ENCODE peak calls at places on chromosomes 11 and 22, in ten cellular contexts. X is upper lobe of left lung, U is A549, H is SK-N-SH, T is tibial nerve, A is ovary, Y is K562, N is HepG2, L is H1, K is transverse colon. V is an unnamed sample.

GRCh38 chr11:65352783-65353182 is 1.8 kb upstream of the TIGD3 start:
- DNase-seq in H (no peak), K (no peak), A (no peak), U (no peak), L (no peak), Y (no peak), T (no peak), N (no peak), X (no peak), V (no peak)

GRCh38 chr11:73409431-73409830 is 33.2 kb downstream of the RELT start:
- DNase-seq in N (no peak), U (no peak), Y (no peak), L (no peak), K (no peak), A (no peak), T (no peak), H (no peak), X (no peak), V (no peak)

GRCh38 chr11:12242926-12243325 is 132.5 kb downstream of the MICAL2 start:
- DNase-seq in L (no peak), T (no peak), N (no peak), U (no peak), A (no peak), X (no peak), K (no peak), Y (no peak), H (no peak), V (no peak)

GRCh38 chr11:78050964-78051831 is 12.5 kb upstream of the THRSP start:
- DNase-seq in A (no peak), T (no peak), H (no peak), U (no peak), X (no peak), N (peak; percentile 65), L (no peak), Y (peak; percentile 92), K (no peak), V (no peak)

GRCh38 chr11:10409207-10409661 is 45.8 kb upstream of the AMPD3 start:
- DNase-seq in X (no peak), H (no peak), A (no peak), Y (no peak), L (no peak), K (no peak), T (no peak), U (no peak), N (peak; percentile 8), V (no peak)

GRCh38 chr22:42296381-42296853 is 26.0 kb upstream of the TCF20 start:
- DNase-seq in Y (no peak), T (no peak), H (peak; percentile 90), N (no peak), A (no peak), K (peak; percentile 50), X (no peak), U (no peak), L (no peak), V (no peak)

GRCh38 chr22:50086526-50086925 is 1.3 kb upstream of the MLC1 start:
- DNase-seq in X (no peak), H (no peak), N (no peak), U (no peak), A (no peak), Y (no peak), L (no peak), K (no peak), T (no peak), V (no peak)

GRCh38 chr11:65204646-65205601 is 23.2 kb downstream of the CAPN1 start:
- DNase-seq in K (no peak), U (peak; percentile 48), Y (peak; percentile 68), A (no peak), T (no peak), N (peak; percentile 37), H (peak; percentile 92), L (no peak), X (peak; percentile 39), V (no peak)

GRCh38 chr11:369336-370018 is at the start of gene B4GALNT4:
- DNase-seq in K (no peak), T (no peak), U (no peak), H (peak; percentile 99), N (no peak), L (no peak), X (no peak), Y (peak; percentile 62), A (peak; percentile 57), V (no peak)

GRCh38 chr22:25880524-25880923 is 138.5 kb downstream of the MYO18B start:
- DNase-seq in A (no peak), T (no peak), U (peak; percentile 16), N (peak; percentile 21), H (no peak), K (no peak), Y (no peak), X (no peak), L (no peak), V (no peak)

GRCh38 chr22:46055176-46055850 is 78.4 kb upstream of the WNT7B start:
- DNase-seq in Y (no peak), X (peak; percentile 48), T (peak; percentile 46), A (peak; percentile 62), L (no peak), N (no peak), U (no peak), H (peak; percentile 51), K (peak; percentile 79), V (peak; percentile 75)

GRCh38 chr11:125082611-125083311 is 19.7 kb downstream of the SLC37A2 start:
- DNase-seq in L (no peak), K (no peak), U (no peak), T (no peak), Y (no peak), A (no peak), X (no peak), N (peak; percentile 50), H (peak; percentile 13), V (no peak)

DNA sequence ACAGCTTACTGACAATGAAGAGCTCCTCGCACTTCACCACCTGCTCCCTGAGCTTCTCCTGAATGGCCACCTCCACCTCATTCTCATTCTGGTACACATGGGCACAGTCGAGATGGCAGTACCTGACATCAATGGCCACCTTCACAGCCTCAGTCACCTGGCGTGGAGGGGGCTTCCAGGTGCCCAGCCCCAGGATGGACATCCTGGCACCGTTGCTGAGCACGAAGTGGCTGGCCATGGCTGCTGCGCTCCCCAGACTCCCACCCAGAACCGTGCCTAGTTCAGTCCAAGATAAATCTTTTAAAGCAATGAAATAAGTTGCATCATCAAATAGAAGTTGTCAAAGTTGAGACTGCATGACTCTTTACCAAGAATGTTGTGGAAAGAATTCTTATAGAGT is 128.1 kb upstream of the SOX6 start:
- DNase-seq in H (no peak), Y (no peak), X (no peak), T (no peak), L (no peak), U (no peak), N (no peak), A (no peak), K (no peak), V (no peak)
- TF ChIP-seq EP300 in H (no peak), Y (no peak), X (no peak), T (no peak), L (no peak), U (no peak), N (no peak), A (no peak), K (no peak), V (no peak)

GRCh38 chr11:66649903-66650302 is 11.4 kb downstream of the RBM4 start:
- DNase-seq in A (no peak), T (no peak), Y (no peak), N (peak; percentile 16), H (no peak), K (no peak), L (no peak), X (no peak), U (no peak), V (no peak)

GRCh38 chr11:66651011-66651410 is 12.5 kb downstream of the RBM4 start:
- DNase-seq in T (no peak), H (no peak), A (no peak), K (no peak), Y (no peak), N (no peak), U (no peak), X (no peak), L (no peak), V (no peak)

GRCh38 chr11:66643745-66644437 is 5.4 kb downstream of the RBM4 start:
- DNase-seq in U (no peak), X (no peak), Y (no peak), L (no peak), T (no peak), K (no peak), A (no peak), N (no peak), H (no peak), V (no peak)

GRCh38 chr11:66641834-66642233 is 3.3 kb downstream of the RBM4 start:
- DNase-seq in Y (no peak), L (no peak), X (no peak), A (no peak), U (no peak), K (no peak), N (no peak), T (no peak), H (no peak), V (no peak)

DNA sequence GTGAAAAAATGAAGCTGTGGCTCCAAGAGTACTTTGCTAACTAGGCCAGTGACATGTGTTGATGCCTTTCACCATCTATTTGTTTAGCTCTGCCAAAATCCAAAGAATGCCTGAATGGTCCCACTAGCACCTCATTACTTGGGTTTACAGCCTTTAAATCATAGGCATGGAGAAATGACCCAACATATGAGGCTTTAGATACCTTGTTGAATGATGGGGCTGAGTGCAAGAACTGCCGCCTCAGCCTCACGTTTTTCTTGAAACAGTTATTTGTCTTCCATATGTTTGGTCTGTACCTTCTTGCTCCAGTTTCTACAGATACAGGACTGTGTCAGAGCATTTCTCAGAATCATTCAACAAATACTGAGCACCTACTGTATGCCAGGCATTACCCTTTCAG is 8.4 kb downstream of the RBM4 start:
- DNase-seq in N (no peak), A (no peak), T (no peak), Y (no peak), H (no peak), L (no peak), U (no peak), K (no peak), X (no peak), V (no peak)
- H3K4me3 ChIP-seq in N (no peak overlapping the region), A (no peak overlapping the region), T (no peak overlapping the region), Y (no peak overlapping the region), H (no peak overlapping the region), L (no peak overlapping the region), U (no peak overlapping the region), K (no peak overlapping the region), X (no peak overlapping the region), V (no peak overlapping the region)

GRCh38 chr11:120334894-120335462 is 1.2 kb upstream of the ARHGEF12 start:
- DNase-seq in X (peak; percentile 56), H (peak; percentile 59), L (no peak), N (peak; percentile 74), A (peak; percentile 53), T (peak; percentile 35), U (peak; percentile 76), K (peak; percentile 74), Y (peak; percentile 88), V (no peak)
- TF ChIP-seq EP300 in X (peak; percentile 74), H (no peak), L (no peak), N (no peak), A (peak; percentile 74), T (peak; percentile 92), U (no peak), K (peak; percentile 77), Y (no peak), V (no peak)

DNA sequence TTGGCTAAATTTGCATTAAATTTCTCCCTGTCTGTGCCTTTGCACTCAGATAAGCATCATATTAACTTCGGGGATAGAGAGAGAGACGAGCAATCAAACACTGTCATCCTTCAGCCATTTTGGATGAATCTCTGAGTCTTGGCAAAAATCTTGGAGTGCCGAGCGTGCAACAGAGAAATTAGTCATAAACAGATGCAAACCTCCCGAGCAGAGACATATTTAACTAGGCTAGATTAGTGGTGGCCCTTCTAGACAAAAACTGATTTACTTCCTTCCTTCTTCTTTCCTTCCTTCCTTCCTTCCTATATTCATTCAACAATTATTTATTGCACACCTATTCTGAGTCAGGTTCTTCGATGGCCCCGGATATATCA is 114.4 kb upstream of the BLID start:
- DNase-seq in Y (no peak), K (no peak), H (no peak), U (no peak), N (no peak), T (no peak), A (no peak), X (no peak), L (no peak), V (no peak)
- H3K4me3 ChIP-seq in Y (no peak overlapping the region), K (no peak overlapping the region), H (no peak overlapping the region), U (no peak overlapping the region), N (no peak overlapping the region), T (no peak overlapping the region), A (no peak overlapping the region), X (no peak overlapping the region), L (no peak overlapping the region), V (no peak overlapping the region)